ENCODE peak calls at places on chromosomes 12 and 14, in six cellular contexts. K, D, V, X, A and M are unnamed samples.

GRCh38 chr12:128797119-128798118 is 26.3 kb downstream of the SLC15A4 start:
- DNase-seq in V (peak; percentile 57), X (no peak), K (peak; percentile 63), A (no peak), D (peak; percentile 46), M (no peak)

GRCh38 chr14:99728981-99729451 is 44.9 kb downstream of the CYP46A1 start:
- DNase-seq in D (peak; percentile 37), K (no peak), X (no peak), A (peak; percentile 5), V (peak; percentile 1), M (no peak)

GRCh38 chr14:61252354-61253063 is 28.6 kb downstream of the TMEM30B start:
- DNase-seq in D (peak; percentile 81), V (peak; percentile 87), X (peak; percentile 97), K (peak; percentile 99), A (peak; percentile 54), M (peak; percentile 75)

GRCh38 chr14:98931911-98932310 is 340.1 kb downstream of the BCL11B start:
- DNase-seq in D (peak; percentile 62), V (no peak), A (no peak), K (no peak), X (no peak), M (no peak)

GRCh38 chr14:59919582-59920377 is at the start of gene LRRC9:
- DNase-seq in D (no peak), X (peak; percentile 9), V (peak; percentile 97), A (peak; percentile 12), K (no peak), M (no peak)

GRCh38 chr14:80584638-80585505 is 356.7 kb downstream of the CEP128 start:
- DNase-seq in K (peak; percentile 82), D (no peak), A (no peak), V (no peak), X (no peak), M (peak; percentile 88)

GRCh38 chr12:86137936-86138335 is 118.3 kb downstream of the MGAT4C start:
- DNase-seq in V (no peak), X (peak; percentile 11), A (no peak), D (no peak), K (peak; percentile 73), M (peak; percentile 97)

GRCh38 chr12:95237315-95237714 is 19.7 kb downstream of the VEZT start:
- DNase-seq in X (no peak), A (no peak), D (no peak), K (no peak), V (no peak), M (no peak)

GRCh38 chr12:1579626-1580025 is 14.8 kb downstream of the FBXL14 start:
- DNase-seq in X (peak; percentile 73), A (no peak), V (peak; percentile 70), D (no peak), K (peak; percentile 78), M (no peak)

GRCh38 chr12:5694759-5695409 is 250.2 kb downstream of the ANO2 start:
- DNase-seq in A (no peak), D (no peak), V (no peak), K (peak; percentile 29), X (no peak), M (peak; percentile 17)

GRCh38 chr14:44914849-44915248 is 46.9 kb downstream of the KLHL28 start:
- DNase-seq in D (no peak), V (peak; percentile 32), K (peak; percentile 12), X (peak; percentile 38), A (no peak), M (peak; percentile 33)

GRCh38 chr12:85448548-85449139 is 168.6 kb downstream of the ALX1 start:
- DNase-seq in D (no peak), K (peak; percentile 9), X (peak; percentile 56), V (no peak), A (no peak), M (no peak)

GRCh38 chr14:99346470-99347080 is 74.6 kb upstream of the BCL11B start:
- DNase-seq in V (no peak), A (no peak), X (no peak), D (no peak), K (no peak), M (no peak)

GRCh38 chr12:3896851-3897351 is 23.7 kb upstream of the PARP11 start:
- DNase-seq in K (no peak), D (no peak), V (peak; percentile 52), X (peak; percentile 22), A (no peak), M (peak; percentile 27)

GRCh38 chr14:64736271-64737131 is 32.3 kb downstream of the PLEKHG3 start:
- DNase-seq in K (no peak), V (no peak), A (peak; percentile 19), D (no peak), X (no peak), M (no peak)

GRCh38 chr12:120262852-120263724 is 2.4 kb downstream of the PXN start:
- DNase-seq in A (peak; percentile 59), X (peak; percentile 56), K (no peak), D (peak; percentile 76), V (no peak), M (no peak)

GRCh38 chr12:75825686-75826085 is 205.9 kb downstream of the PHLDA1 start:
- DNase-seq in D (no peak), V (no peak), A (no peak), K (peak; percentile 86), X (peak; percentile 84), M (peak; percentile 92)

GRCh38 chr14:56325251-56325839 is 207.1 kb downstream of the PELI2 start:
- DNase-seq in K (peak; percentile 55), X (peak; percentile 38), V (no peak), D (no peak), A (no peak), M (no peak)
- H3K27ac ChIP-seq in K (peak overlapping the region; percentile 98), X (peak overlapping the region; percentile 66), V (no peak overlapping the region), D (no peak overlapping the region), A (no peak overlapping the region), M (no peak overlapping the region)

GRCh38 chr12:121290410-121290809 is 6.1 kb downstream of the CAMKK2 start:
- DNase-seq in V (no peak), D (no peak), K (no peak), X (no peak), A (no peak), M (no peak)
- H3K4me1 ChIP-seq in V (peaks cover 11% of the 10 kb centered on the region), D (peaks cover 25% of the 10 kb centered on the region), K (peaks cover 11% of the 10 kb centered on the region), X (no peaks in the 10 kb centered on the region), A (peaks cover 58% of the 10 kb centered on the region), M (peaks cover 6% of the 10 kb centered on the region)

DNA sequence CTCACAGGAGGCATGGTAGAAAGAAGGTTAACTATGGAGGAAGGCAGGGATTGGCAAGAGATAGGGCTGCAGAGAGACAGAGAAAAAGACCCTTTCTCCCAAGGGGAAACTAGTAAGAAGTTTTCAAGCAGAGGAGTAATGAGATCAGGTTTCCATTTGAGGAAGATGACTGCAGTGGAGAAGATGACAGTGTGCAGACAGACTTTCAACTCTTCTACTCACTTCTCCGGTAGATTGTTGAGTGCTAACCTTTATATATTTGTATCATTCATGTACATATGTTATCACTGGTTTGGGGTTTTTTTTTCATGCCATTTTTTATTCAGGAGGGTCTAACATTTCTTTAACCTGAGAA is 5.9 kb upstream of the B3GNT4 start:
- DNase-seq in D (no peak), V (no peak), A (no peak), X (peak; percentile 42), K (peak; percentile 19), M (no peak)
- H3K27ac ChIP-seq in D (no peak overlapping the region), V (no peak overlapping the region), A (no peak overlapping the region), X (peak overlapping the region; percentile 27), K (no peak overlapping the region), M (no peak overlapping the region)

GRCh38 chr12:26121841-26122680 is 2.8 kb downstream of the BHLHE41 start:
- DNase-seq in K (peak; percentile 34), D (no peak), V (peak; percentile 74), X (peak; percentile 46), A (peak; percentile 40), M (no peak)
- H3K4me1 ChIP-seq in K (no peaks in the 10 kb centered on the region), D (peaks cover 48% of the 10 kb centered on the region), V (peaks cover 17% of the 10 kb centered on the region), X (peaks cover 12% of the 10 kb centered on the region), A (peaks cover 74% of the 10 kb centered on the region), M (no peaks in the 10 kb centered on the region)

GRCh38 chr14:91327661-91328312 is 83.3 kb upstream of the GPR68 start:
- DNase-seq in V (no peak), X (no peak), K (no peak), D (no peak), A (no peak), M (no peak)

GRCh38 chr14:91327201-91327600 is 82.7 kb upstream of the GPR68 start:
- DNase-seq in X (no peak), K (no peak), A (no peak), V (no peak), D (no peak), M (no peak)

GRCh38 chr14:91330111-91330696 is 85.7 kb upstream of the GPR68 start:
- DNase-seq in K (no peak), X (no peak), A (no peak), D (no peak), V (no peak), M (no peak)

GRCh38 chr14:91329615-91330014 is 85.1 kb upstream of the GPR68 start:
- DNase-seq in K (no peak), D (no peak), A (no peak), X (no peak), V (no peak), M (no peak)

GRCh38 chr14:91328313-91329050 is 84.0 kb upstream of the GPR68 start:
- DNase-seq in D (no peak), K (no peak), A (no peak), V (no peak), X (no peak), M (no peak)
- H3K27ac ChIP-seq in D (no peak overlapping the region), K (no peak overlapping the region), A (no peak overlapping the region), V (no peak overlapping the region), X (no peak overlapping the region), M (no peak overlapping the region)

DNA sequence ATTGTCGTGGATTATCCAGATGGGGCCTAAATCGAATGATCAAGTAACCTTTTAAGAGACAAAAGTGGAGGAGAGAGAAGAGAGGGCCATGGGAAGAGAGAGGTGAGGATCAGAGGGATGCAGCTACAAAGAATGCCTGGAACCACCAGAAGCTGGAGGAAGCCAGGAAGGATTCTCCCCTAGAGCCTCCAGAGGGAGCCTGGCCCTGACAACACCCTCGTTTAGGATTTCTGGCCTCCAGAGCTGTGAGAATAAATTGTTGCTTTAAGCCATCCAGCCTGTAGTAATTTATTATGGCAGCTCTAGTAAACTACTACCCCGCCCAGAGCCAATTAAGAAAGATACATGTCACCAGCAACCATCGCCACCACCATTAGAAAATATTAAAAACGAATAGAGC is 46.2 kb upstream of the GSC start:
- DNase-seq in D (no peak), X (peak; percentile 24), V (peak; percentile 22), K (no peak), A (no peak), M (no peak)
- H3K4me1 ChIP-seq in D (no peaks in the 10 kb centered on the region), X (no peaks in the 10 kb centered on the region), V (no peaks in the 10 kb centered on the region), K (no peaks in the 10 kb centered on the region), A (no peaks in the 10 kb centered on the region), M (no peaks in the 10 kb centered on the region)

DNA sequence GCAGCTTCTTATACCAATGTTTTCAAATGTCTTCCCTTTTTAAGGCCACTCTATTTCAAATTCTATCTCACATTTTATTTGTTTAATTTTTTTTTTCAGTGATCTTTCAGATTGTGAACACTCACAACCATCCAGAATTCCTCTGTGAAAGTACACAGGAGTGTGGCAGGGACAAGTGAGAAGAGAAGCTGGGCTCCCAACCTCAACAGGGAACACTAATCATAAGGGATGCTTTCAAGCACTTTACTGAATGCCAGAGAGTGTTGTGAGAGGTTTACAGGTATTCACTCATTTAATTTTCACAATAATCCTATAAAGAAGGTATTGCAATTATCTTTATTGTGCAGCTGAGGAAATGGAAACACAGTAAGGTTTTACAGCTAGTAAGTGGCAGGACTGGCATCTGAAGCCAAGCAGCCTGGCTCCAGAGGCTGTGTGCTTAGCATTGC is 60.1 kb upstream of the PYGL start:
- DNase-seq in V (no peak), X (peak; percentile 74), D (peak; percentile 76), A (no peak), K (no peak), M (no peak)
- H3K27ac ChIP-seq in V (no peak overlapping the region), X (peak overlapping the region; percentile 89), D (peak overlapping the region; percentile 75), A (peak overlapping the region; percentile 20), K (no peak overlapping the region), M (no peak overlapping the region)